ENCODE peak calls at places on chromosomes 7 and 10, in four cellular contexts. One of them, this sample, is unnamed.

GRCh38 chr10:84172435-84173356 is 905 bp upstream of the GPR15LG start:
- DNase-seq in K562: no peak
- DNase-seq in A549: no peak
- DNase-seq in endothelial cell of umbilical vein: no peak
- DNase-seq in this sample: no peak

GRCh38 chr10:98394855-98395440 is 20.0 kb downstream of the PYROXD2 start:
- DNase-seq in endothelial cell of umbilical vein: no peak
- DNase-seq in K562: no peak
- DNase-seq in A549: no peak
- DNase-seq in this sample: peak; percentile 23

GRCh38 chr10:84264611-84265141 is 19.8 kb downstream of the RGR start:
- DNase-seq in endothelial cell of umbilical vein: peak; percentile 73
- DNase-seq in K562: peak; percentile 81
- DNase-seq in A549: peak; percentile 69
- DNase-seq in this sample: peak; percentile 61

GRCh38 chr10:636769-637168 is 52.7 kb downstream of the DIP2C start:
- DNase-seq in K562: no peak
- DNase-seq in A549: no peak
- DNase-seq in endothelial cell of umbilical vein: no peak
- DNase-seq in this sample: no peak

GRCh38 chr10:92891885-92892705 is 43.8 kb downstream of the EXOC6 start:
- DNase-seq in A549: peak; percentile 69
- DNase-seq in K562: peak; percentile 15
- DNase-seq in endothelial cell of umbilical vein: peak; percentile 90
- DNase-seq in this sample: no peak

GRCh38 chr7:157139142-157140117 is 704 bp downstream of the UBE3C start:
- DNase-seq in A549: peak; percentile 33
- DNase-seq in endothelial cell of umbilical vein: no peak
- DNase-seq in K562: no peak
- DNase-seq in this sample: no peak

GRCh38 chr7:18402488-18403183 is 92.9 kb upstream of the HDAC9 start:
- DNase-seq in A549: no peak
- DNase-seq in K562: no peak
- DNase-seq in endothelial cell of umbilical vein: no peak
- DNase-seq in this sample: no peak

GRCh38 chr10:130764651-130765050 is 546.9 kb downstream of the TCERG1L start:
- DNase-seq in K562: no peak
- DNase-seq in endothelial cell of umbilical vein: no peak
- DNase-seq in A549: no peak
- DNase-seq in this sample: no peak

GRCh38 chr7:17523813-17524741 is 225.6 kb downstream of the AHR start:
- DNase-seq in K562: no peak
- DNase-seq in endothelial cell of umbilical vein: no peak
- DNase-seq in A549: no peak
- DNase-seq in this sample: peak; percentile 18

GRCh38 chr7:127250312-127251047 is 2.3 kb downstream of the GRM8 start:
- DNase-seq in A549: no peak
- DNase-seq in K562: no peak
- DNase-seq in endothelial cell of umbilical vein: no peak
- DNase-seq in this sample: no peak

GRCh38 chr10:92011560-92012214 is 88.1 kb downstream of the BTAF1 start:
- DNase-seq in endothelial cell of umbilical vein: peak; percentile 56
- DNase-seq in K562: peak; percentile 14
- DNase-seq in A549: peak; percentile 62
- DNase-seq in this sample: peak; percentile 28

GRCh38 chr7:123771846-123772245 is 23.0 kb upstream of the WASL start:
- DNase-seq in A549: no peak
- DNase-seq in endothelial cell of umbilical vein: no peak
- DNase-seq in K562: no peak
- DNase-seq in this sample: no peak

GRCh38 chr10:34655286-34656170 is 159.6 kb downstream of the PARD3 start:
- DNase-seq in endothelial cell of umbilical vein: peak; percentile 86
- DNase-seq in K562: peak; percentile 47
- DNase-seq in A549: peak; percentile 30
- DNase-seq in this sample: peak; percentile 59

GRCh38 chr7:12974451-12975166 is 287.2 kb downstream of the ARL4A start:
- DNase-seq in A549: no peak
- DNase-seq in endothelial cell of umbilical vein: no peak
- DNase-seq in K562: no peak
- DNase-seq in this sample: no peak

GRCh38 chr7:1975179-1975578 is 257.6 kb downstream of the MAD1L1 start:
- DNase-seq in endothelial cell of umbilical vein: no peak
- DNase-seq in A549: no peak
- DNase-seq in K562: no peak
- DNase-seq in this sample: no peak

GRCh38 chr10:78729366-78729765 is 339.4 kb upstream of the ZMIZ1 start:
- DNase-seq in endothelial cell of umbilical vein: no peak
- DNase-seq in K562: no peak
- DNase-seq in A549: no peak
- DNase-seq in this sample: no peak

GRCh38 chr10:132676193-132676891 is 109.6 kb downstream of the NKX6-2 start:
- DNase-seq in A549: no peak
- DNase-seq in K562: no peak
- DNase-seq in endothelial cell of umbilical vein: no peak
- DNase-seq in this sample: no peak

GRCh38 chr7:36515847-36516246 is 126.2 kb downstream of the ANLN start:
- DNase-seq in K562: no peak
- DNase-seq in A549: no peak
- DNase-seq in endothelial cell of umbilical vein: no peak
- DNase-seq in this sample: no peak

GRCh38 chr7:46754135-46754730 is 827.7 kb downstream of the TNS3 start:
- DNase-seq in K562: no peak
- DNase-seq in endothelial cell of umbilical vein: peak; percentile 67
- DNase-seq in A549: no peak
- DNase-seq in this sample: no peak

GRCh38 chr7:1028044-1028770 is 16.1 kb upstream of the GPR146 start:
- DNase-seq in K562: peak; percentile 97
- DNase-seq in endothelial cell of umbilical vein: peak; percentile 88
- DNase-seq in A549: peak; percentile 87
- DNase-seq in this sample: peak; percentile 94

GRCh38 chr7:30789334-30789711 is 18.1 kb downstream of the MINDY4 start:
- DNase-seq in A549: no peak
- DNase-seq in endothelial cell of umbilical vein: peak; percentile 69
- DNase-seq in K562: no peak
- DNase-seq in this sample: peak; percentile 65

GRCh38 chr7:956031-956430 is 1.6 kb upstream of the ADAP1 start:
- DNase-seq in K562: no peak
- DNase-seq in A549: no peak
- DNase-seq in endothelial cell of umbilical vein: no peak
- DNase-seq in this sample: peak; percentile 3

GRCh38 chr7:100890640-100891521 is 1.4 kb upstream of the UFSP1 start:
- DNase-seq in K562: peak; percentile 54
- DNase-seq in endothelial cell of umbilical vein: no peak
- DNase-seq in A549: no peak
- DNase-seq in this sample: peak; percentile 67

GRCh38 chr7:156759579-156760202 is 119.1 kb downstream of the RNF32 start:
- DNase-seq in endothelial cell of umbilical vein: no peak
- DNase-seq in K562: no peak
- DNase-seq in A549: no peak
- DNase-seq in this sample: no peak

GRCh38 chr7:105654994-105655900 is 74.0 kb upstream of the EFCAB10 start:
- DNase-seq in endothelial cell of umbilical vein: peak; percentile 81
- DNase-seq in A549: no peak
- DNase-seq in K562: no peak
- DNase-seq in this sample: peak; percentile 38

DNA sequence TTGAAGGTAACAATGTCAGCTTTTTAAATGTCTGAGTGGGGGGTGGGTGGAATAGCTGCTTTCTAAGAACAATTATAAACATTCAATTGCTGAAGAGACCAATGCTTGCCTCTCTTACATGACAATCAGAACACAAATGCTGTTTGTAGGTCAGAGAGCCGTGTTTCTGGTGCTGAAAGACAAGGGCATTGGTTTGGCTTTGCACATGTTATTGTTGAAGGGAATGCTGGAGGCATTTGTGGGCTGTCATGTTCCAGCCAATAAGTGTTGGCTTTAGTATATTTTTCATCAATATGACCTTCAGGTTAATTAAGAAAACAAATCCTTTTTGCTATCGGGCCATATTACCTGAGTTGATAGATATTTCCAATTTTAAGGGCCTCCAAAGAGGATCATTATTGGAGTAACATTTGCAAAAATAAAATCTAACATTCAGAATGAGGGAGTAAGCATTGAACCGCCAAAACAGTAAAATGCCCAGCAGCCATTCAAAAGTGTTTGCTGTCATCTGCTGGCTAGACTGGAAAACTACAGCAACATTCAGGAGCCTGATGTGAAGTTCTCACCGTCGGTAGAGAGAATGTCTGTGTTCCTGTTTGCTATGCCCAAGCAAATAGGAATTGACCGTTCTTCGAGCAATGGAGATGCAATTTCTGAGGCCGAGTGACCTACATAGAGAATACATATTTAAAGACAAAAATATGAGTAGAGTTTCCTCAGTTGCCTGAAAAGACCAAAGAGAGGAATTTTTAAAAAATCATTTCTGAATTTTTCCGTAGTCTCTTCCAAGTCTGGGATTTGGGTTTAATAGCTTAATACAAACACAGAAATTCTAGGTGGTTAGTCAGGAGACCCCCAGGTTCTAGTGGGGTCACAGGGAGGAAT is 118.9 kb downstream of the APBB1IP start:
- DNase-seq in K562: peak; percentile 34
- DNase-seq in A549: peak; percentile 73
- DNase-seq in endothelial cell of umbilical vein: peak; percentile 8
- DNase-seq in this sample: peak; percentile 52
- TF ChIP-seq MYC in K562: no peak
- TF ChIP-seq MYC in A549: no peak
- TF ChIP-seq MYC in endothelial cell of umbilical vein: no peak
- TF ChIP-seq MYC in this sample: no peak

DNA sequence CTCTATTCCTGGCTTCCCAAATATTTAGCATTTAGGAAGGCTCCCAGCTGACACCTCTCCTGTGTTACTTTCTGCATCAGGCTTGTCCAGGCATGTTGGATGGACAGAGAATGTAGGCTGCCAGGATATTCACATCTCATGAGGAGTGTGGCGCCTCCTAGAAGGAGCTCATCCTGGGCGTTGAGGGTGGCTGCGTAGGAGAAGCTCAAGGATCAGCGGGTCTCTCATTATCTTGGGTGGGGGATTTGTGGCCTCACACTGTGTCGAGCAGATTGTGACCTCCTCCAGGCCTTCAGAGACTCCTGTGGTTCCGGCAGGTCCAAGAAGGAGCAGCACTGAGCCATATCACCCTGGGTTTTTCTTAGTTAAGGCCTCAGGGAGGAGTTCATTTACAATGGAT is 8.6 kb upstream of the COBL start:
- DNase-seq in endothelial cell of umbilical vein: no peak
- DNase-seq in K562: no peak
- DNase-seq in A549: no peak
- DNase-seq in this sample: no peak
- H3K4me3 ChIP-seq in endothelial cell of umbilical vein: no peak overlapping the region
- H3K4me3 ChIP-seq in K562: no peak overlapping the region
- H3K4me3 ChIP-seq in A549: no peak overlapping the region
- H3K4me3 ChIP-seq in this sample: no peak overlapping the region

DNA sequence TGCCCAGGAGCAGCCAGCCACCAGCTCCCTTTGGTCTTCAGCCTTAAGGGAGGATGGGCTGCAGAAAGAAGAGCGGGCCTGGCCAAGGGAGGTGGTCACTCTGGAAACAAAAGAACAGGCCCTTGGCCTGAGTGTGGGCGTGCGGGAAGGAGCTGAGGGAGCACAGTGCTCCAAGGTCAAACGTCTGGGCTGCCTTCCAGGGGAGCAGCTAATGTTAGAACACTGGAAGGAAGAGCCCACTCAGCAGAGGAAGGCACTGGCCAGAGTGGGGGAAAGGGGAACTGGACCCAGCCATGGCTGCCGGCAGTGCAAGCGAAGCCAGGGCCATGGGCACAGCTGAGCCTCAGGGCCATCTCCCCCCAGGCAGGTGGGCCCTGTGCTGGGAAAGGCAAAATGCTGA is 42.7 kb downstream of the FAM53B start:
- DNase-seq in A549: no peak
- DNase-seq in endothelial cell of umbilical vein: peak; percentile 96
- DNase-seq in K562: no peak
- DNase-seq in this sample: no peak
- TF ChIP-seq POLR2A in A549: no peak
- TF ChIP-seq POLR2A in endothelial cell of umbilical vein: no peak
- TF ChIP-seq POLR2A in K562: no peak
- TF ChIP-seq POLR2A in this sample: no peak

GRCh38 chr7:70787772-70788171 is 344.2 kb upstream of the GALNT17 start:
- DNase-seq in endothelial cell of umbilical vein: no peak
- DNase-seq in A549: no peak
- DNase-seq in K562: no peak
- DNase-seq in this sample: no peak
- TF ChIP-seq MYC in endothelial cell of umbilical vein: no peak
- TF ChIP-seq MYC in A549: no peak
- TF ChIP-seq MYC in K562: no peak
- TF ChIP-seq MYC in this sample: no peak

DNA sequence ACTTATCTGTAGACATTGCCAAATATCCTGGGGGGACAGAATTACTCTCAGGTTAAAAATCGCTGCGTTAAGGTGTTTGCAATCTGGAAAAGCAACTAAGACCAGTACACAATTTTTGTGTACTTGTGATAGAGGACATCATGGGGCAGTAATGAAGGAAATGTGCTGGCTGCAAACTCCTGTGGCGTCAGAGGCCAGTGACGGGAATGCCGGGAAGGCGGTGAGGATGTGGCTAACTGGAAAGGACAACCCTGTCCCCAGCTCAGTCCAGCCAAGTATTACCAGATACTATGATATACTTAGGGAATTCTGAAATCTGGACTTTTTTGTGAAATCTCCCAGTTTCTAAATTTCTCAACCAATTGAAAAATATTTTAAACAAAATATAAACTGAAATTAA is 103.1 kb upstream of the NANOS1 start:
- DNase-seq in A549: no peak
- DNase-seq in endothelial cell of umbilical vein: no peak
- DNase-seq in K562: no peak
- DNase-seq in this sample: no peak
- H3K4me3 ChIP-seq in A549: no peak overlapping the region
- H3K4me3 ChIP-seq in endothelial cell of umbilical vein: no peak overlapping the region
- H3K4me3 ChIP-seq in K562: no peak overlapping the region
- H3K4me3 ChIP-seq in this sample: no peak overlapping the region

GRCh38 chr10:86970152-86970886 is 2.0 kb downstream of the ADIRF start:
- DNase-seq in A549: no peak
- DNase-seq in endothelial cell of umbilical vein: no peak
- DNase-seq in K562: no peak
- DNase-seq in this sample: peak; percentile 53
- TF ChIP-seq POLR2A in A549: no peak
- TF ChIP-seq POLR2A in endothelial cell of umbilical vein: no peak
- TF ChIP-seq POLR2A in K562: no peak
- TF ChIP-seq POLR2A in this sample: no peak

This sample was measured in NB4.